ENCODE peak calls at places on chromosomes 7 and 10, in five cellular contexts. F is HCT116, H is heart right ventricle, X is heart left ventricle, A is right atrium auricular region. O is an unnamed sample.

GRCh38 chr10:117670116-117670515 is 127.6 kb downstream of the EMX2 start:
- DNase-seq in F (no peak), A (no peak), H (no peak), X (no peak), O (no peak)

GRCh38 chr7:135685306-135686084 is 23.2 kb downstream of the STMP1 start:
- DNase-seq in H (no peak), A (no peak), X (no peak), F (no peak), O (no peak)

GRCh38 chr7:19262794-19263193 is 117.6 kb upstream of the FERD3L start:
- DNase-seq in X (no peak), A (no peak), H (no peak), F (no peak), O (no peak)

GRCh38 chr10:91901784-91902677 is 7.3 kb downstream of the FGFBP3 start:
- DNase-seq in H (no peak), A (no peak), F (peak; percentile 42), X (no peak), O (no peak)

GRCh38 chr7:156169474-156170370 is 357.5 kb upstream of the SHH start:
- DNase-seq in A (no peak), X (no peak), H (no peak), F (no peak), O (peak; percentile 55)

GRCh38 chr10:34697366-34698247 is 117.5 kb downstream of the PARD3 start:
- DNase-seq in A (no peak), F (no peak), H (no peak), X (no peak), O (no peak)

GRCh38 chr7:133275008-133275407 is 22.1 kb downstream of the EXOC4 start:
- DNase-seq in H (no peak), F (no peak), A (no peak), X (no peak), O (no peak)

GRCh38 chr10:72334196-72334831 is 20.4 kb downstream of the DNAJB12 start:
- DNase-seq in F (no peak), X (no peak), H (no peak), A (no peak), O (no peak)

GRCh38 chr10:3102721-3103410 is 35.5 kb downstream of the PFKP start:
- DNase-seq in A (no peak), H (no peak), X (peak; percentile 30), F (no peak), O (no peak)

GRCh38 chr10:121851791-121852190 is 76.0 kb downstream of the ATE1 start:
- DNase-seq in F (no peak), H (no peak), A (no peak), X (no peak), O (no peak)

GRCh38 chr10:114829160-114829909 is 7.8 kb downstream of the FHIP2A start:
- DNase-seq in H (no peak), X (no peak), A (no peak), F (no peak), O (no peak)

GRCh38 chr7:146554568-146554967 is 438.0 kb downstream of the CNTNAP2 start:
- DNase-seq in H (no peak), F (no peak), A (no peak), X (no peak), O (no peak)

GRCh38 chr10:97210576-97210975 is 24.8 kb upstream of the SLIT1 start:
- DNase-seq in A (peak; percentile 68), X (peak; percentile 48), F (peak; percentile 54), H (peak; percentile 61), O (peak; percentile 82)

DNA sequence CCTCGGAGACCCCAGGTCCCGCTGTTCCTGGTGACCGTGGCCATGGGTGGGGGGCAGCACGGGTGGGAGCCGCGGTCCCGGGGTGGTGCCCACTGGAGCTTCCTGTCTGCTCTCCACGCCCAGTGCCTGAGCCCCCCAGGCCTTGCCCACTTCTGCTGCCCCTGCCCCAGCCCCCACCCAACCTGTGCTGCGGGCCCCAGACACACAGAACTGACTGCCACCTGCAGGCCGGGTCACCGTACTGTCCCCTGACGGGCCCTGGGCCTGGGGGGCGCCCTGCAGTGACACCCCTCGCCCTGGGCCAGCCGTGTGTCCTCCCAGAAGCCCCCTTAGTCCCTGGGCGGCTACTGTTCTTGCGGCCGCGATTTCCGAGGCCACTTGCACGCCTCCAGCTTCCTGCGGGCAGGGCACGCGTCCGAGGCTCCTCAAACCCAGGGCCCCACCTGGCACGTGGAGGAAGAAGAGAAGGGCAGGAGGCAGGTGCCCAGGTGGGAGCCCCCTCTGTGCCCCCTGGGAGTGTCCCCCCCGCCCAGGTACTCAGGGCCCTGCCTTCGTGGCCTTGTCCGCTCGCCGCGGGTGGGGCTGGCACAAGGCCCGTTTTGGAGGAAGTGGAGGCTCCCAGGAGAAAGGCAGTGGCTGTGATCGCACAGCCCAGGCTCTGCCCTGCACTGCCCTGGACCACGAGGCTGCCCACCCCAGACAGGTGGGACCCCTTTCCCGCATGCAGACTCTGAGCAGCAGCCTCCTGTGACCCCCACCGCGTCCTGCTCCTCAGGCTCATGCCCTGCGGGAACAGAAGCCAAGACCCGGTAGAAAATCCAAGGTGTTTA is 10.4 kb downstream of the TMEM184A start:
- DNase-seq in A (no peak), F (no peak), X (no peak), H (no peak), O (no peak)
- TF ChIP-seq CTCF in A (no peak), F (peak; percentile 31), X (no peak), H (no peak), O (no peak)

DNA sequence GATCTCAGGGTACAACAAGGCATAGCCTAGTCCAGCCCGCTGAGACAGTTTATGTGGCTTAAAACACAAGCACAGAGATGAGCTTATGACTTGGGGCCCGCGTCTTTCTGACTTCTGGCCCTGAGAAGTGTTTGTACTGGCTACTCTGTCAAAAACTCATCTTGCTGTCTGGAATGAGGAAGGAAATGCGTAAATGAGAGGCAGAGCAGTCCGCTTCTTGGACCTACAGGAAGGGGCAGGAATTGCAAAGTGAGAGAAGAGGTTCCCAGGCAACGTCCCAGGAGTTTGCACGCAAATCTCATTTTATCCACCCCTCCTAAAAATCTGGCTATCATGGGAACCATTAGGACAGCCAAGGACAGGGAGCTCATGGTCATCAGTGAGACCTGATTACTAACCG is 5.5 kb downstream of the ANXA11 start:
- DNase-seq in H (peak; percentile 80), A (peak; percentile 92), X (peak; percentile 71), F (no peak), O (no peak)
- TF ChIP-seq CTCF in H (peak; percentile 42), A (peak; percentile 42), X (peak; percentile 19), F (peak; percentile 22), O (peak; percentile 38)

GRCh38 chr7:101868191-101868950 is 50.9 kb downstream of the CUX1 start:
- DNase-seq in F (no peak), H (no peak), A (no peak), X (no peak), O (no peak)

GRCh38 chr7:101869901-101870290 is 52.5 kb downstream of the CUX1 start:
- DNase-seq in F (no peak), X (no peak), H (no peak), A (no peak), O (no peak)

GRCh38 chr7:101869026-101869900 is 51.8 kb downstream of the CUX1 start:
- DNase-seq in H (no peak), A (no peak), X (no peak), F (no peak), O (no peak)

GRCh38 chr7:101871351-101871750 is 53.9 kb downstream of the CUX1 start:
- DNase-seq in X (no peak), F (no peak), H (no peak), A (no peak), O (no peak)

GRCh38 chr7:101870361-101871062 is 53.1 kb downstream of the CUX1 start:
- DNase-seq in H (no peak), X (no peak), A (no peak), F (peak; percentile 52), O (no peak)
- TF ChIP-seq CTCF in H (peak; percentile 23), X (no peak), A (peak; percentile 20), F (peak; percentile 56), O (peak; percentile 41)

GRCh38 chr7:668958-669357 is 57.5 kb upstream of the DNAAF5 start:
- DNase-seq in X (no peak), H (no peak), A (no peak), F (no peak), O (no peak)
- TF ChIP-seq CTCF in X (no peak), H (no peak), A (no peak), F (no peak), O (no peak)

GRCh38 chr10:17597386-17597785 is 19.8 kb downstream of the HACD1 start:
- DNase-seq in F (no peak), H (no peak), A (no peak), X (no peak), O (no peak)

GRCh38 chr10:17599089-17599488 is 18.1 kb downstream of the HACD1 start:
- DNase-seq in X (no peak), A (no peak), H (peak; percentile 22), F (peak; percentile 13), O (no peak)
- TF ChIP-seq CTCF in X (no peak), A (peak; percentile 25), H (peak; percentile 42), F (peak; percentile 47), O (peak; percentile 62)